ENCODE peak calls at places on chromosomes 13 and 19, in nine cellular contexts. One of them, this sample, is unnamed.

GRCh38 chr13:111210945-111211469 is 95.9 kb downstream of the ARHGEF7 start:
- DNase-seq in IMR-90: no peak
- DNase-seq in heart left ventricle: no peak
- DNase-seq in fibroblast of lung: no peak
- DNase-seq in upper lobe of left lung: no peak
- DNase-seq in stomach: no peak
- DNase-seq in uterus: no peak
- DNase-seq in mucosa of descending colon: no peak
- DNase-seq in brain microvascular endothelial cell: no peak
- DNase-seq in this sample: no peak

GRCh38 chr13:112144616-112145220 is 77.8 kb downstream of the SOX1 start:
- DNase-seq in IMR-90: no peak
- DNase-seq in heart left ventricle: no peak
- DNase-seq in fibroblast of lung: no peak
- DNase-seq in upper lobe of left lung: no peak
- DNase-seq in stomach: no peak
- DNase-seq in uterus: no peak
- DNase-seq in mucosa of descending colon: no peak
- DNase-seq in brain microvascular endothelial cell: no peak
- DNase-seq in this sample: no peak

GRCh38 chr13:110399801-110400200 is 92.7 kb downstream of the COL4A2 start:
- DNase-seq in IMR-90: peak
- DNase-seq in heart left ventricle: no peak
- DNase-seq in fibroblast of lung: peak
- DNase-seq in upper lobe of left lung: no peak
- DNase-seq in stomach: no peak
- DNase-seq in uterus: no peak
- DNase-seq in mucosa of descending colon: no peak
- DNase-seq in brain microvascular endothelial cell: no peak
- DNase-seq in this sample: no peak

GRCh38 chr13:30720470-30720869 is 14.9 kb upstream of the ALOX5AP start:
- DNase-seq in IMR-90: no peak
- DNase-seq in heart left ventricle: no peak
- DNase-seq in fibroblast of lung: no peak
- DNase-seq in upper lobe of left lung: no peak
- DNase-seq in stomach: no peak
- DNase-seq in uterus: no peak
- DNase-seq in mucosa of descending colon: no peak
- DNase-seq in brain microvascular endothelial cell: no peak
- DNase-seq in this sample: no peak

GRCh38 chr19:45771331-45771933 is 2.4 kb upstream of the SIX5 start:
- DNase-seq in IMR-90: no peak
- DNase-seq in heart left ventricle: peak
- DNase-seq in fibroblast of lung: no peak
- DNase-seq in upper lobe of left lung: no peak
- DNase-seq in stomach: peak
- DNase-seq in uterus: peak
- DNase-seq in mucosa of descending colon: peak
- DNase-seq in brain microvascular endothelial cell: no peak
- DNase-seq in this sample: no peak

GRCh38 chr19:534088-534487 is 2.5 kb downstream of the CDC34 start:
- DNase-seq in IMR-90: no peak
- DNase-seq in heart left ventricle: no peak
- DNase-seq in fibroblast of lung: no peak
- DNase-seq in upper lobe of left lung: no peak
- DNase-seq in stomach: no peak
- DNase-seq in uterus: no peak
- DNase-seq in mucosa of descending colon: no peak
- DNase-seq in brain microvascular endothelial cell: no peak
- DNase-seq in this sample: no peak

GRCh38 chr13:32639502-32640105 is 53.4 kb downstream of the PDS5B start:
- DNase-seq in IMR-90: peak
- DNase-seq in heart left ventricle: no peak
- DNase-seq in fibroblast of lung: peak
- DNase-seq in upper lobe of left lung: peak
- DNase-seq in stomach: peak
- DNase-seq in uterus: peak
- DNase-seq in mucosa of descending colon: no peak
- DNase-seq in brain microvascular endothelial cell: peak
- DNase-seq in this sample: peak

GRCh38 chr13:34420975-34421719 is 520.9 kb upstream of the NBEA start:
- DNase-seq in IMR-90: no peak
- DNase-seq in heart left ventricle: no peak
- DNase-seq in fibroblast of lung: no peak
- DNase-seq in upper lobe of left lung: no peak
- DNase-seq in stomach: no peak
- DNase-seq in uterus: no peak
- DNase-seq in mucosa of descending colon: no peak
- DNase-seq in brain microvascular endothelial cell: no peak
- DNase-seq in this sample: no peak

GRCh38 chr13:114155320-114155719 is 22.9 kb upstream of the RASA3 start:
- DNase-seq in IMR-90: no peak
- DNase-seq in heart left ventricle: no peak
- DNase-seq in fibroblast of lung: no peak
- DNase-seq in upper lobe of left lung: no peak
- DNase-seq in stomach: no peak
- DNase-seq in uterus: no peak
- DNase-seq in mucosa of descending colon: peak
- DNase-seq in brain microvascular endothelial cell: no peak
- DNase-seq in this sample: no peak

GRCh38 chr13:114154476-114154875 is 22.1 kb upstream of the RASA3 start:
- DNase-seq in IMR-90: no peak
- DNase-seq in heart left ventricle: no peak
- DNase-seq in fibroblast of lung: no peak
- DNase-seq in upper lobe of left lung: no peak
- DNase-seq in stomach: no peak
- DNase-seq in uterus: no peak
- DNase-seq in mucosa of descending colon: peak
- DNase-seq in brain microvascular endothelial cell: no peak
- DNase-seq in this sample: no peak

GRCh38 chr13:114153485-114154080 is 21.2 kb upstream of the RASA3 start:
- DNase-seq in IMR-90: no peak
- DNase-seq in heart left ventricle: no peak
- DNase-seq in fibroblast of lung: no peak
- DNase-seq in upper lobe of left lung: no peak
- DNase-seq in stomach: no peak
- DNase-seq in uterus: no peak
- DNase-seq in mucosa of descending colon: no peak
- DNase-seq in brain microvascular endothelial cell: no peak
- DNase-seq in this sample: no peak

GRCh38 chr13:114157869-114158495 is 21.1 kb upstream of the CFAP97D2 start:
- DNase-seq in IMR-90: no peak
- DNase-seq in heart left ventricle: no peak
- DNase-seq in fibroblast of lung: no peak
- DNase-seq in upper lobe of left lung: no peak
- DNase-seq in stomach: no peak
- DNase-seq in uterus: no peak
- DNase-seq in mucosa of descending colon: peak
- DNase-seq in brain microvascular endothelial cell: no peak
- DNase-seq in this sample: no peak

GRCh38 chr13:114155923-114156883 is 22.9 kb upstream of the CFAP97D2 start:
- DNase-seq in IMR-90: no peak
- DNase-seq in heart left ventricle: no peak
- DNase-seq in fibroblast of lung: no peak
- DNase-seq in upper lobe of left lung: no peak
- DNase-seq in stomach: no peak
- DNase-seq in uterus: no peak
- DNase-seq in mucosa of descending colon: peak
- DNase-seq in brain microvascular endothelial cell: no peak
- DNase-seq in this sample: no peak
- H3K4me3 ChIP-seq in IMR-90: no peak
- H3K4me3 ChIP-seq in heart left ventricle: no peak
- H3K4me3 ChIP-seq in fibroblast of lung: no peak
- H3K4me3 ChIP-seq in upper lobe of left lung: no peak
- H3K4me3 ChIP-seq in stomach: no peak
- H3K4me3 ChIP-seq in uterus: no peak
- H3K4me3 ChIP-seq in mucosa of descending colon: no peak
- H3K4me3 ChIP-seq in brain microvascular endothelial cell: no peak
- H3K4me3 ChIP-seq in this sample: no peak

GRCh38 chr19:49102303-49102702 is 11.9 kb upstream of the LIN7B start:
- DNase-seq in IMR-90: no peak
- DNase-seq in heart left ventricle: no peak
- DNase-seq in fibroblast of lung: no peak
- DNase-seq in upper lobe of left lung: no peak
- DNase-seq in stomach: no peak
- DNase-seq in uterus: no peak
- DNase-seq in mucosa of descending colon: no peak
- DNase-seq in brain microvascular endothelial cell: no peak
- DNase-seq in this sample: no peak
- TF ChIP-seq CTCF in IMR-90: no peak
- TF ChIP-seq CTCF in heart left ventricle: no peak
- TF ChIP-seq CTCF in fibroblast of lung: no peak
- TF ChIP-seq CTCF in upper lobe of left lung: no peak
- TF ChIP-seq CTCF in stomach: no peak
- TF ChIP-seq CTCF in uterus: no peak
- TF ChIP-seq CTCF in mucosa of descending colon: no peak
- TF ChIP-seq CTCF in brain microvascular endothelial cell: no peak
- TF ChIP-seq CTCF in this sample: no peak

GRCh38 chr19:11195681-11196080 is 1.7 kb downstream of the KANK2 start:
- DNase-seq in IMR-90: no peak
- DNase-seq in heart left ventricle: no peak
- DNase-seq in fibroblast of lung: no peak
- DNase-seq in upper lobe of left lung: no peak
- DNase-seq in stomach: no peak
- DNase-seq in uterus: no peak
- DNase-seq in mucosa of descending colon: no peak
- DNase-seq in brain microvascular endothelial cell: no peak
- DNase-seq in this sample: no peak
- H3K4me3 ChIP-seq in IMR-90: peak
- H3K4me3 ChIP-seq in heart left ventricle: no peak
- H3K4me3 ChIP-seq in fibroblast of lung: peak
- H3K4me3 ChIP-seq in upper lobe of left lung: peak
- H3K4me3 ChIP-seq in stomach: peak
- H3K4me3 ChIP-seq in uterus: peak
- H3K4me3 ChIP-seq in mucosa of descending colon: no peak
- H3K4me3 ChIP-seq in brain microvascular endothelial cell: peak
- H3K4me3 ChIP-seq in this sample: peak

DNA sequence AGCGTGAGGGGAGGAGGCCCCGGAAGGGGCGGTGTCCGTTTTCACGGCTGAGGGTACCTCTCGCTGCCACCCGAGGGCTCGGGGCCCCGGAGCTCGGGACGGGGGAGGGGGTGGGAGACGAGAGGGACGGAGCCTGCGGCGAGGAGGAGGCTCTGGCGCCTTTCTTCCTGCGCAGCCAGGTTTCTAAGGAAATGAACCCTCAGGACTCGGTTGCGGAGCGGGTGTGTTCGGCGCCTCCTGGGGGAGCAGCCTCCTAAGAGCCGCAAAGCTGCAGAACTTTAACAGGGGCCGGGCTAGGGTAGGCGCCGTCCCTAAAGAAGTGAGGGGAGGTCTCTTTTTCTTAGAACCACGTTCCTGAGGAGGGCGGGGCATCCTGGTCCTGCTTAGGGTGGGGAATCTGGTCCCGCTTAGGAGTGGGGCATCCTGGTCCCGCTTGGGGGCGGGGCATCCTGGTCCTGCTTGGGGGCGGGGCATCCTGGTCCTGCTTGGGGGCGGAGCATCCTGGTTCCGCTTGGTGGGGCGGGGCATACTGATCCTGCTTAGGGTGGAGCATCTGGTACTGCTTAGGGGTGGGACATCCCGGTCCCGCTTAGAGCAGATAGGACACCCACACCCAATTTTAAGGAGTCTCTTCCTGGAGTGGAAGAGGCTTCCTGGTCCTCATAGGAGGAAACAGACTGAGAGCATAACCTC is 6.2 kb downstream of the SYT5 start:
- DNase-seq in IMR-90: peak
- DNase-seq in heart left ventricle: no peak
- DNase-seq in fibroblast of lung: peak
- DNase-seq in upper lobe of left lung: no peak
- DNase-seq in stomach: peak
- DNase-seq in uterus: peak
- DNase-seq in mucosa of descending colon: peak
- DNase-seq in brain microvascular endothelial cell: peak
- DNase-seq in this sample: peak
- TF ChIP-seq CTCF in IMR-90: no peak
- TF ChIP-seq CTCF in heart left ventricle: no peak
- TF ChIP-seq CTCF in fibroblast of lung: peak
- TF ChIP-seq CTCF in upper lobe of left lung: no peak
- TF ChIP-seq CTCF in stomach: no peak
- TF ChIP-seq CTCF in uterus: no peak
- TF ChIP-seq CTCF in mucosa of descending colon: no peak
- TF ChIP-seq CTCF in brain microvascular endothelial cell: peak
- TF ChIP-seq CTCF in this sample: no peak

GRCh38 chr19:5829567-5830315 is 9.8 kb downstream of the FUT6 start:
- DNase-seq in IMR-90: no peak
- DNase-seq in heart left ventricle: no peak
- DNase-seq in fibroblast of lung: no peak
- DNase-seq in upper lobe of left lung: no peak
- DNase-seq in stomach: no peak
- DNase-seq in uterus: no peak
- DNase-seq in mucosa of descending colon: no peak
- DNase-seq in brain microvascular endothelial cell: no peak
- DNase-seq in this sample: no peak
- H3K4me3 ChIP-seq in IMR-90: no peak
- H3K4me3 ChIP-seq in heart left ventricle: no peak
- H3K4me3 ChIP-seq in fibroblast of lung: no peak
- H3K4me3 ChIP-seq in upper lobe of left lung: no peak
- H3K4me3 ChIP-seq in stomach: peak
- H3K4me3 ChIP-seq in uterus: no peak
- H3K4me3 ChIP-seq in mucosa of descending colon: no peak
- H3K4me3 ChIP-seq in brain microvascular endothelial cell: no peak
- H3K4me3 ChIP-seq in this sample: no peak

GRCh38 chr19:18557474-18558201 is at the start of gene KXD1:
- DNase-seq in IMR-90: peak
- DNase-seq in heart left ventricle: peak
- DNase-seq in fibroblast of lung: peak
- DNase-seq in upper lobe of left lung: peak
- DNase-seq in stomach: peak
- DNase-seq in uterus: peak
- DNase-seq in mucosa of descending colon: peak
- DNase-seq in brain microvascular endothelial cell: peak
- DNase-seq in this sample: peak
- TF ChIP-seq CTCF in IMR-90: no peak
- TF ChIP-seq CTCF in heart left ventricle: no peak
- TF ChIP-seq CTCF in fibroblast of lung: no peak
- TF ChIP-seq CTCF in upper lobe of left lung: peak
- TF ChIP-seq CTCF in stomach: no peak
- TF ChIP-seq CTCF in uterus: no peak
- TF ChIP-seq CTCF in mucosa of descending colon: no peak
- TF ChIP-seq CTCF in brain microvascular endothelial cell: no peak
- TF ChIP-seq CTCF in this sample: no peak

This sample was measured in foreskin fibroblast.